ENCODE peak calls at places on chromosome 21, in seven cellular contexts. Y, W, J, E, F, V and K are unnamed samples.

GRCh38 chr21:33022489-33022827 is 3.3 kb upstream of the OLIG2 start:
- DNase-seq in J (no peak), W (no peak), E (no peak), F (no peak), V (no peak), Y (no peak), K (peak)

GRCh38 chr21:15431053-15431452 is 298.7 kb upstream of the USP25 start:
- DNase-seq in E (no peak), V (no peak), J (no peak), Y (no peak), W (no peak), F (no peak), K (no peak)

GRCh38 chr21:33425825-33426224 is 22.6 kb downstream of the IFNGR2 start:
- DNase-seq in J (no peak), E (no peak), F (no peak), Y (no peak), V (no peak), W (no peak), K (no peak)

GRCh38 chr21:39863111-39863510 is 4.1 kb upstream of the PCP4 start:
- DNase-seq in E (no peak), J (no peak), F (no peak), W (no peak), V (peak), Y (no peak), K (no peak)

GRCh38 chr21:46156678-46157077 is 1.3 kb upstream of the FTCD start:
- DNase-seq in J (no peak), W (peak), V (peak), E (no peak), F (no peak), Y (no peak), K (no peak)

GRCh38 chr21:42507418-42507817 is 6.2 kb upstream of the SLC37A1 start:
- DNase-seq in W (no peak), J (no peak), V (no peak), E (no peak), F (no peak), Y (no peak), K (no peak)

GRCh38 chr21:42650441-42651421 is 2.7 kb upstream of the PDE9A start:
- DNase-seq in Y (no peak), E (no peak), W (no peak), F (no peak), J (no peak), V (no peak), K (no peak)

GRCh38 chr21:25501448-25501847 is 105.8 kb downstream of the MRPL39 start:
- DNase-seq in W (no peak), J (no peak), F (no peak), Y (no peak), E (no peak), V (no peak), K (no peak)

GRCh38 chr21:38847556-38847955 is 41.8 kb downstream of the ETS2 start:
- DNase-seq in V (no peak), J (no peak), E (no peak), W (no peak), F (no peak), Y (no peak), K (no peak)

GRCh38 chr21:46111193-46111571 is 13.3 kb downstream of the COL6A2 start:
- DNase-seq in J (no peak), V (peak), E (no peak), Y (no peak), W (no peak), F (peak), K (no peak)

GRCh38 chr21:43333301-43334062 is 93.4 kb downstream of the SIK1 start:
- DNase-seq in F (peak), J (peak), E (peak), Y (peak), V (peak), W (no peak), K (no peak)

GRCh38 chr21:20662523-20662922 is 335.7 kb upstream of the NCAM2 start:
- DNase-seq in J (no peak), E (no peak), W (no peak), F (no peak), Y (peak), V (no peak), K (no peak)

GRCh38 chr21:14862794-14863720 is 201.7 kb downstream of the NRIP1 start:
- DNase-seq in Y (peak), E (no peak), W (no peak), J (no peak), V (no peak), F (peak), K (no peak)

GRCh38 chr21:41548781-41549180 is 40.8 kb upstream of the TMPRSS2 start:
- DNase-seq in Y (no peak), F (no peak), W (no peak), V (peak), E (no peak), J (no peak), K (no peak)

GRCh38 chr21:20020032-20020431 is 978.2 kb upstream of the NCAM2 start:
- DNase-seq in V (no peak), J (no peak), Y (no peak), W (no peak), F (no peak), E (no peak), K (no peak)

GRCh38 chr21:38920631-38921398 is 115.1 kb downstream of the ETS2 start:
- DNase-seq in W (peak), J (no peak), V (no peak), F (no peak), E (no peak), Y (no peak), K (no peak)

GRCh38 chr21:20661221-20661620 is 337.0 kb upstream of the NCAM2 start:
- DNase-seq in Y (peak), J (no peak), V (no peak), W (no peak), E (no peak), F (no peak), K (no peak)

GRCh38 chr21:42833859-42834729 is 45.2 kb downstream of the WDR4 start:
- DNase-seq in Y (no peak), F (no peak), V (peak), J (no peak), E (no peak), W (peak), K (no peak)

DNA sequence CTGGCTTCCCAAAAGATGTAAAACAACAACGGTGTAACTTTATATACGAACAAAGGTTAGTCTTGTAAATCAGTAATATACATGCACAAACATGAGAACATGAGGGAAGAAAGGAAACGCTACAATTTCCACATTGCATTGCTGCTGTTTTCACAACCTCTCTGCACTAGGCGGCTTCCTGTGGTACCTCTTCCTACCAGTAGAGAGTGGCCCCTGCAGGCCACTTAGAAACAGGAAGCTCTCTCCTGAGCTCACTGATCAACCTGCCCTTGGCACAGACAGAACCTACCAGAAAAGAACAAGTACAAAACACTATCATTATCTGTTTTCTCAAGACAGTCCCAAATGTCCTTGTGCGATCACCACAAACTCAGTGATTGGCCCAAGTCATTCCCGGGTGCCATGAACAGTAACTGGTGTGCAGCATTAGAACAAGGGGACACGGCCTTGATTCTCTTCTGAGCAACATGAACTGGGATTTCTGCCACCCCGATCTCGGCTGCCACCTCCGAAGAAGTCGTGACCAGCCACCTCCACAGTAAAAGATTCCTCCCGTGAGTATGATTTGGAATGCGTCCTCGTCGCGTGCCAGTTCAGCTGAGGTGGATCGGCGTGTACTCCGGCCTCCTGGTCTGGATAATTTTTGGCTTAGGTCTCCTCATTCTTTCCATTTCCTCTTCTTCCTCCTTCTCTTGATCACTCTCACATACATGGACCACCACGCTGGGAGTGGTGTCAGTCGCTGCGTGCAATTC is 5.7 kb upstream of the KCNE1 start:
- DNase-seq in E (no peak), Y (peak), W (no peak), V (no peak), F (no peak), J (no peak), K (no peak)
- TF ChIP-seq CTCF in E (no peak), Y (peak), W (peak), V (peak), F (peak), J (no peak), K (no peak)

DNA sequence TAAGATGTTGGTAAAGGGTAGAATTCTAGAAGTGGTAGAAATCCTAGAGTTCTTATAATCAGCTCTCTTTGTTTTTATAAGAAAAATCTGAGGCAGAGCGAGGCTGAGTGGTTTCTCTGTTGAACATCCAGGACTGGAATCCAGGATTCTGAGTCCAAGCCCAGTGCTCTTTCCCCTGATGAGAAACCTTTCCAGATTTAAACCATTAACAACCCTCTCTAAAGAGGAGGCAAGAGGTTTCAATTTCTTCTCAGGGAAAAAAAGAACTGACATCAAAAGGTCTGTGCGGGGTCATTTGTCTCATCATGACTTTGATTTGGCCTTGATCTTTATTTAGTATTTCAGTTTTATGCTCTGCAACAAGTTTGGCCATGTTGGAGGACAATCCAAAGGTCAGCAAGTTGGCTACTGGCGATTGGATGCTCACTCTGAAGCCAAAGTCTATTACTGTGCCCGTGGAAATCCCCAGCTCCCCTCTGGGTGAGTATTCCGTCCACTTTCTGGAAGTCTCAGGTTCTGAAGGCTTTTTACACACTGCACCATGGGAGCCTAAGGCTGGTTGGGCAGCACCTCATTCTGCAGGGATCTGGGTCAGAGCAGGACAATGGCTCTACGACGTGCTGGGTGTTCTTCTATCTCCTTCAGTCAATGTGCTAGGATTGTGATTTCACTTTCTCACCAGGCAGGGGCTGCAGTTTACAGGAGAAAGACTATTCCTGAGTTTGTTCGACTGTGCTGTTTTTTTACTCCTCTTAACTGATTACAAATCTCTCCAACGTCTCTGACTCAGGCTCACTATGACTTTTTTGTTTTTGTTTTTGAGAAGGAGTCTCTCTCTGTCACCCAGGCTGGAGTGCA is 18.9 kb upstream of the CCT8 start:
- DNase-seq in Y (no peak), F (no peak), W (peak), J (peak), V (no peak), E (no peak), K (no peak)
- TF ChIP-seq CTCF in Y (no peak), F (no peak), W (no peak), J (peak), V (no peak), E (no peak), K (no peak)

GRCh38 chr21:18265955-18266354 is 21.3 kb downstream of the CHODL start:
- DNase-seq in J (no peak), E (no peak), Y (no peak), W (no peak), V (no peak), F (no peak), K (no peak)
- TF ChIP-seq CTCF in J (no peak), E (no peak), Y (no peak), W (no peak), V (no peak), F (no peak), K (no peak)

DNA sequence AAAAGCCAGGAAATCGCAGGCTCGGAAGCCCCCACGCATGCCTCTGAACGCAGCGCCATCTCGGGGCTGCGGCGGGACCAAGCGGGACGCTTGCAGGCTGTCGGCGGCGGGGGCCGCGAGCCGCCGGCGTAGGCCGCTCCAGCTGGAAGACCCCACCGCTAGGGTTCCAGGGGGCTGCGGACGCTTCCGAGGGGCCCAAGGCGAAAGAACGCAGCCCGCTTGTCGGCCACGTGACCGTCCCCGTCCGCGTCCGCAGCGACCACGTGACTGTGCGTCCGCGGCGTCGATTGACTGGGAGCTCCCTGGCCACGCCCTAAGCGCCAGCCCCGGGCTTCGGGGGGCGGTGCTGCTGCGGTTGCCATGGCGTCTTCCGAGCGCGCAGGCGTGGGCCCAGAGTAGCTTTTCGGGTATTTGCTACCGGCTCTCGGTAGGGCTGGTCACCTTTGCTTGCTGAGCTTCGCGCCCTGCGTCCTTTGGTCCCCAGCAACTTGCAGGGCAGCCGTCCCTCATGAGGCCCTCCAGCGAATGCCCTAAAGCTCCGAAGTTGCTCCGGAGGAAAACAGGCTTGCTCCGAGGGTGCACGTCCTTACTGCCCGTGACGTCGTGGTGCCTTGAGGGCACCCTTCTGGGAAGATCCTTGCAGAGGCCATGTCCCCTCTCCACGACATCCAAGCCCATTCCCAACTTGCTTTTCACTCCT is 197.2 kb downstream of the DYRK1A start:
- DNase-seq in E (peak), Y (peak), W (peak), J (peak), V (peak), F (peak), K (peak)
- TF ChIP-seq CTCF in E (peak), Y (peak), W (peak), J (peak), V (no peak), F (no peak), K (peak)

DNA sequence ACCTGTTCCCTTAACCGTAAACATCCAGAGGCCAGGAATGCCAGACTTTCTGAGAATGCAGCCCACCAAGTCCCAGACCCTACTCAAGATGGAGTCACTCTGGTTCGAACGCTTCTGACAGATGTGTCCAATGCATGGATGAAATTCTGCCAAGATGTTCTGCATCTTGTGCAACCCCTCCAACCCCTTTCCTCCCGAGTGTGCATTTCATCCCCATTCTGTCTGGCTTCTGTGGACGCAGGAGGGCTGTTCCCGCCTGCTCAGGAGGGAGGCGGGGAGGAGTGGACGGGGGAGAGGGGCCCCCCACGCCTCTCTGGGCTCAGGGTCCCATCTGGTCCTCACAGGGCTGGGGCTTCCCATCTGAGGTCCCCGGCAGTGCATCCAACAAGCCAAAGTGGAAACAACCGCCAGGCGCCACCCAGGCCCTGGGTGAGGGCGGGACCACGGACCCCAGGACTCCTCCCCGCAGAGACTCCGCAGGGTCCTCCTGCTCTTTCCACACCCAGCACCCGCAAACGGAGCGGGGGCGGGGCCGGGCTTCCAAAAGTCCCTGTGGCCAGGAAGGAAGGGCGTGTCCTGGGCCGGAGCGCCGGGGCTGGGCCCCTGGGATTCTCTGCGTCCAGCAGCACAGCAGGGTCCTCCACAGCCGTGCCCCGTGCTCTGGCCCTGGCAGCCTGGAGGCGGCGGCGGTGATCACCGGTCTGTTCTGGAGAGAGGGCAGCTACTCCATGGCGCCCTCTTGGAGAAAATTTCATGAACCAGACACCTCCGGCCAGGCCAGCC is 27.7 kb upstream of the SUMO3 start:
- DNase-seq in J (peak), W (peak), Y (peak), F (peak), V (peak), E (peak), K (peak)
- TF ChIP-seq CTCF in J (peak), W (peak), Y (peak), F (no peak), V (no peak), E (peak), K (peak)

DNA sequence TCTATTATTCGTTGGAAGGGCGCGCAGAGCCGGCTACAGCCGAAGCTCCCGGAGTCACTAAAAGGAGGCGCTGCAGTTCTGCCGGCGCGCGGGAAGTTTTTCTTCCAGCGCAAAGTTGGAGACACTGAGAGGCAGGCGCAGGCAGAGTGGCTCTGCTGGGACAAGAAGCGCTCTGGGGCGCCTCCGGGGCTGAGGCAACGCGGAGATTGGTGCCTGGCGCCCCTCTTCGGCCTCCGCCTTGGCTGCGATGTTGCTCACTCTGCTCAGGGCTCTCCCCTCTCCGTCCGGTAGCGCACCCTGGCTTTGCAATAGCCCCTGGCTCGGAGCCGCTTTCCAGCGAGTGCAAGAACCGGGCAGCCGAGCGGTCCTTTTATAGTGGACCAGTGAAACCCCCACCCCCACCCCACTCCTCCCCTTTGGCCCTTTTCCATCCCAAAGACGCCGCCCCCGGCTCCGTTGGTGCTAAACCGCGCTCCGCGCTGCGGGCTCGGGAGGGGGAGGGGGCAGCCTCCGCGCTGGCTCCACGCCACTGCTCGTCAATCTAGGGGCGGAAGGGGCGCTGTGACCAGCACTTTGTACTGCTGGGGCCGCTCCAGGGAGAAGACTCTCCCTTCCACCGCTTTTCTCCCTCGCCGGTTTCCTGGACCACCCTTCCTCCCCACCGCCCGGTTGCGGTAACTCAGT is at the start of gene ADAMTS1:
- DNase-seq in Y (peak), J (peak), E (no peak), W (peak), F (peak), V (peak), K (peak)
- TF ChIP-seq CTCF in Y (no peak), J (peak), E (no peak), W (no peak), F (no peak), V (no peak), K (no peak)

GRCh38 chr21:34990842-34991241 is 58.3 kb downstream of the RUNX1 start:
- DNase-seq in J (no peak), F (no peak), V (no peak), W (no peak), Y (no peak), E (no peak), K (no peak)

GRCh38 chr21:34992180-34992579 is 56.9 kb downstream of the RUNX1 start:
- DNase-seq in F (no peak), E (no peak), Y (no peak), V (no peak), W (no peak), J (no peak), K (no peak)

GRCh38 chr21:34991366-34991967 is 57.6 kb downstream of the RUNX1 start:
- DNase-seq in W (no peak), J (no peak), F (no peak), Y (no peak), E (no peak), V (no peak), K (no peak)

GRCh38 chr21:34994646-34995631 is 54.2 kb downstream of the RUNX1 start:
- DNase-seq in F (no peak), V (no peak), J (no peak), W (no peak), Y (no peak), E (no peak), K (no peak)

GRCh38 chr21:34992736-34993135 is 56.4 kb downstream of the RUNX1 start:
- DNase-seq in V (no peak), F (no peak), W (no peak), E (no peak), J (no peak), Y (no peak), K (no peak)
- TF ChIP-seq CTCF in V (no peak), F (no peak), W (no peak), E (no peak), J (no peak), Y (no peak), K (no peak)

DNA sequence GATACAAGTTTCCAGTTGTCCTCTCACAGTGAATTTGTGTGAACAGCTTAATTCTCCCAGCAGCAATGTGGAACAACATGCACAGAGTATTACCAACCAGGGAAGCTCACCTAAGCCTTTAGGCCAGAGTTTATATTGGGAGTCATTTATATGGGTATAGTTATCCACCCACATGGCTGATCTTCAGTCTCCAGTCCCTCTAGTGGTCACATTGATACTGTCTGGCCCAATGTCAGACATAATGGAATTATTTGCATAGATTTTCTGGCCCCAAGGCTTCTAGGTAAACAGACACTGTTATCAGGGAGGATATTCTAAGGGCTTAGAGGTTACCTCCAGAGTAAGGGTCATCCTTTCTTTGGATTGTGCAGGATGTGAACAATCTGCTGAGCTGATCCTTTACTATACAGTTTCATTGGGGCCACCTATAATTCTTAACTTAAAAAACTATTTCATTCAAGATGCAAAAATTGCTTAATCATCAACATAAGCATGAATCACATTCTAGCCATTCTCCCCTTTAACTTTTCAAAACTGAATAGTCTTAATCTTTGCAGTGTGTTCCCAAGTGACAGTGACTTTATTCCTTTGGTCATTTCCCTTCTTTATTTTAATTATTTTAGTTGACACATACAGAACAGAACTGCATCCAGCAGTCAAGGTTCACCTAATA is 210.9 kb downstream of the LTN1 start:
- DNase-seq in J (no peak), V (no peak), E (no peak), F (peak), W (no peak), Y (peak), K (peak)
- TF ChIP-seq CTCF in J (peak), V (no peak), E (no peak), F (peak), W (no peak), Y (peak), K (no peak)